ENCODE peak calls at places on chromosomes 13 and 19, in ten cellular contexts. G, D, Y, E, S, A, X, F, L and W are unnamed samples.

GRCh38 chr19:21851596-21852345 is 15.8 kb upstream of the ZNF43 start:
- DNase-seq in G (peak), D (peak), Y (peak), E (peak), S (peak), A (peak), X (peak), F (peak), L (peak), W (peak)

GRCh38 chr19:53945441-53945840 is 17.3 kb upstream of the CACNG8 start:
- DNase-seq in G (no peak), D (no peak), Y (no peak), E (no peak), S (no peak), A (no peak), X (peak), F (no peak), L (no peak), W (no peak)

GRCh38 chr13:39816936-39817335 is 161.5 kb downstream of the COG6 start:
- DNase-seq in G (no peak), D (no peak), Y (no peak), E (no peak), S (no peak), A (no peak), X (no peak), F (no peak), L (no peak), W (no peak)

GRCh38 chr19:1856698-1857603 is 6.4 kb downstream of the KLF16 start:
- DNase-seq in G (peak), D (no peak), Y (no peak), E (peak), S (peak), A (peak), X (peak), F (peak), L (peak), W (peak)

GRCh38 chr13:92896842-92897241 is 329.8 kb upstream of the GPC6 start:
- DNase-seq in G (no peak), D (peak), Y (no peak), E (no peak), S (no peak), A (no peak), X (peak), F (no peak), L (no peak), W (peak)

GRCh38 chr13:34383728-34384127 is 558.3 kb upstream of the NBEA start:
- DNase-seq in G (no peak), D (no peak), Y (no peak), E (no peak), S (no peak), A (no peak), X (no peak), F (no peak), L (no peak), W (no peak)

GRCh38 chr19:17555929-17556813 is 722 bp downstream of the COLGALT1 start:
- DNase-seq in G (peak), D (peak), Y (peak), E (peak), S (peak), A (peak), X (peak), F (peak), L (peak), W (peak)

GRCh38 chr19:45716314-45717130 is 14.2 kb downstream of the FBXO46 start:
- DNase-seq in G (peak), D (no peak), Y (no peak), E (no peak), S (no peak), A (no peak), X (peak), F (peak), L (no peak), W (peak)

GRCh38 chr13:99870541-99870940 is 101.0 kb downstream of the ZIC5 start:
- DNase-seq in G (no peak), D (no peak), Y (no peak), E (no peak), S (no peak), A (no peak), X (no peak), F (no peak), L (no peak), W (no peak)

GRCh38 chr19:2820112-2820702 is 539 bp downstream of the ZNF554 start:
- DNase-seq in G (peak), D (peak), Y (no peak), E (no peak), S (no peak), A (no peak), X (peak), F (no peak), L (peak), W (no peak)

GRCh38 chr19:49672131-49672919 is 4.7 kb upstream of the PRMT1 start:
- DNase-seq in G (peak), D (peak), Y (peak), E (peak), S (peak), A (peak), X (peak), F (peak), L (peak), W (peak)

GRCh38 chr13:84413016-84413415 is 530.7 kb upstream of the SLITRK1 start:
- DNase-seq in G (no peak), D (no peak), Y (no peak), E (no peak), S (no peak), A (no peak), X (no peak), F (no peak), L (no peak), W (no peak)

GRCh38 chr13:111658150-111659100 is 338.0 kb downstream of the TEX29 start:
- DNase-seq in G (no peak), D (no peak), Y (no peak), E (no peak), S (no peak), A (peak), X (no peak), F (no peak), L (peak), W (no peak)

GRCh38 chr13:75446874-75447273 is 35.1 kb downstream of the TBC1D4 start:
- DNase-seq in G (no peak), D (no peak), Y (no peak), E (no peak), S (no peak), A (no peak), X (no peak), F (no peak), L (no peak), W (no peak)

GRCh38 chr19:17420267-17420924 is 549 bp downstream of the MVB12A start:
- DNase-seq in G (peak), D (no peak), Y (no peak), E (peak), S (peak), A (no peak), X (peak), F (peak), L (peak), W (no peak)

GRCh38 chr19:7783991-7784421 is 21.0 kb downstream of the CLEC4M start:
- DNase-seq in G (no peak), D (peak), Y (no peak), E (no peak), S (no peak), A (no peak), X (peak), F (no peak), L (no peak), W (peak)

GRCh38 chr19:8323781-8324185 is 2.5 kb downstream of the RPS28 start:
- DNase-seq in G (peak), D (no peak), Y (no peak), E (no peak), S (no peak), A (no peak), X (peak), F (no peak), L (no peak), W (no peak)

GRCh38 chr13:78608254-78608704 is 4.9 kb upstream of the POU4F1 start:
- DNase-seq in G (no peak), D (no peak), Y (no peak), E (no peak), S (no peak), A (no peak), X (no peak), F (no peak), L (no peak), W (no peak)

GRCh38 chr13:58712191-58712590 is 1080.6 kb downstream of the PCDH17 start:
- DNase-seq in G (no peak), D (no peak), Y (no peak), E (no peak), S (no peak), A (no peak), X (no peak), F (no peak), L (no peak), W (no peak)

GRCh38 chr13:43935878-43936277 is 56.2 kb downstream of the LACC1 start:
- DNase-seq in G (no peak), D (no peak), Y (no peak), E (no peak), S (no peak), A (no peak), X (no peak), F (no peak), L (no peak), W (peak)

GRCh38 chr13:97241761-97242160 is 19.6 kb downstream of the MBNL2 start:
- DNase-seq in G (no peak), D (no peak), Y (no peak), E (no peak), S (no peak), A (no peak), X (no peak), F (no peak), L (no peak), W (no peak)

GRCh38 chr13:76976488-76976887 is 15.4 kb upstream of the CLN5 start:
- DNase-seq in G (no peak), D (no peak), Y (no peak), E (no peak), S (no peak), A (no peak), X (peak), F (no peak), L (no peak), W (no peak)

GRCh38 chr19:42140125-42140754 is 8.0 kb upstream of the POU2F2 start:
- DNase-seq in G (peak), D (peak), Y (no peak), E (peak), S (no peak), A (no peak), X (peak), F (peak), L (no peak), W (peak)

GRCh38 chr13:109857803-109858202 is 71.4 kb upstream of the IRS2 start:
- DNase-seq in G (no peak), D (no peak), Y (no peak), E (no peak), S (no peak), A (no peak), X (no peak), F (no peak), L (no peak), W (no peak)

GRCh38 chr19:12666305-12667048 is at the start of the genes MAN2B1 and WDR83:
- DNase-seq in G (peak), D (peak), Y (peak), E (peak), S (peak), A (peak), X (peak), F (peak), L (peak), W (peak)

GRCh38 chr19:35056513-35057063 is 15.1 kb downstream of the HPN start:
- DNase-seq in G (no peak), D (no peak), Y (no peak), E (no peak), S (no peak), A (no peak), X (no peak), F (no peak), L (no peak), W (no peak)

GRCh38 chr13:59665736-59666135 is 498.0 kb downstream of the DIAPH3 start:
- DNase-seq in G (no peak), D (no peak), Y (no peak), E (no peak), S (no peak), A (no peak), X (no peak), F (no peak), L (no peak), W (no peak)

GRCh38 chr19:17216058-17216670 is 1.0 kb downstream of the USE1 start:
- DNase-seq in G (no peak), D (no peak), Y (no peak), E (no peak), S (no peak), A (no peak), X (no peak), F (no peak), L (no peak), W (no peak)

GRCh38 chr13:19742651-19743050 is 40.1 kb downstream of the PSPC1 start:
- DNase-seq in G (no peak), D (no peak), Y (no peak), E (no peak), S (no peak), A (no peak), X (no peak), F (no peak), L (no peak), W (no peak)

GRCh38 chr13:77009011-77009410 is 17.1 kb downstream of the CLN5 start:
- DNase-seq in G (no peak), D (no peak), Y (no peak), E (no peak), S (no peak), A (no peak), X (no peak), F (no peak), L (no peak), W (no peak)

GRCh38 chr13:43669101-43669500 is 117.7 kb downstream of the ENOX1 start:
- DNase-seq in G (no peak), D (no peak), Y (no peak), E (no peak), S (no peak), A (no peak), X (no peak), F (no peak), L (no peak), W (no peak)

GRCh38 chr19:17929056-17929455 is 3.8 kb upstream of the CCDC124 start:
- DNase-seq in G (no peak), D (no peak), Y (no peak), E (no peak), S (no peak), A (no peak), X (no peak), F (no peak), L (no peak), W (no peak)

GRCh38 chr19:18529782-18530181 is 7.9 kb upstream of the ELL start:
- DNase-seq in G (no peak), D (no peak), Y (no peak), E (no peak), S (no peak), A (no peak), X (peak), F (no peak), L (no peak), W (no peak)

GRCh38 chr13:72737033-72737432 is 9.3 kb downstream of the BORA start:
- DNase-seq in G (no peak), D (no peak), Y (no peak), E (no peak), S (no peak), A (no peak), X (no peak), F (no peak), L (no peak), W (no peak)

GRCh38 chr13:94112227-94112626 is 367.3 kb downstream of the DCT start:
- DNase-seq in G (no peak), D (peak), Y (no peak), E (no peak), S (peak), A (no peak), X (peak), F (peak), L (no peak), W (peak)

GRCh38 chr13:35888327-35888940 is 242.7 kb downstream of the DCLK1 start:
- DNase-seq in G (no peak), D (no peak), Y (no peak), E (no peak), S (no peak), A (no peak), X (no peak), F (no peak), L (no peak), W (no peak)

GRCh38 chr19:6718741-6719539 is 1.5 kb downstream of the C3 start:
- DNase-seq in G (peak), D (no peak), Y (no peak), E (peak), S (no peak), A (no peak), X (peak), F (no peak), L (no peak), W (peak)